ENCODE peak calls at places on chromosomes 4 and X, in five cellular contexts. J is ureter, H is mesendoderm, L is heart left ventricle, A is head of caudate nucleus. N is an unnamed sample.

GRCh38 chr4:28117067-28117756 is 1256.6 kb downstream of the STIM2 start:
- DNase-seq in J (no peak), H (no peak), L (no peak), A (no peak), N (no peak)

GRCh38 chr4:173685324-173685723 is 155.3 kb upstream of the HAND2 start:
- DNase-seq in J (no peak), H (no peak), L (no peak), A (no peak), N (no peak)

GRCh38 chr4:132328761-132329160 is 820.3 kb upstream of the PCDH10 start:
- DNase-seq in J (no peak), H (no peak), L (no peak), A (no peak), N (no peak)

GRCh38 chrX:38861489-38861888 is 60.2 kb downstream of the MID1IP1 start:
- DNase-seq in J (no peak), H (no peak), L (no peak), A (no peak), N (no peak)

GRCh38 chr4:169841776-169842175 is 84.0 kb upstream of the HPF1 start:
- DNase-seq in J (no peak), H (no peak), L (no peak), A (no peak), N (no peak)

GRCh38 chr4:117965608-117966007 is 68.7 kb upstream of the NDST3 start:
- DNase-seq in J (no peak), H (no peak), L (no peak), A (peak), N (no peak)

GRCh38 chrX:10722804-10723364 is 102.5 kb upstream of the MID1 start:
- DNase-seq in J (peak), H (peak), L (peak), A (no peak), N (peak)

GRCh38 chr4:17385403-17385802 is 126.5 kb downstream of the QDPR start:
- DNase-seq in J (no peak), H (no peak), L (no peak), A (no peak), N (no peak)

GRCh38 chr4:187077749-187078148 is 354.1 kb upstream of the FAT1 start:
- DNase-seq in J (no peak), H (no peak), L (no peak), A (no peak), N (no peak)

N was measured in NCI-H1092.